ENCODE peak calls at places on chromosomes 13 and 19, in six cellular contexts. X is CD8-positive, alpha-beta T cell; Z is left ventricle myocardium inferior; O is lung; K is heart right ventricle; C is transverse colon. T is an unnamed sample.

GRCh38 chr13:91468301-91468700 is 69.9 kb downstream of the GPC5 start:
- DNase-seq in C (no peak), O (no peak), Z (no peak), K (no peak), X (no peak), T (no peak)

GRCh38 chr13:60032836-60033235 is 130.9 kb downstream of the DIAPH3 start:
- DNase-seq in O (no peak), Z (no peak), X (no peak), K (no peak), C (no peak), T (no peak)

GRCh38 chr13:27820524-27821482 is 28.5 kb downstream of the GSX1 start:
- DNase-seq in X (no peak), C (no peak), O (no peak), Z (no peak), K (no peak), T (no peak)

GRCh38 chr19:572140-572890 is at the start of gene BSG:
- DNase-seq in C (peak; percentile 99), X (peak; percentile 98), Z (peak; percentile 98), K (peak; percentile 98), O (peak; percentile 99), T (peak; percentile 99)

GRCh38 chr19:33401683-33402420 is 28.3 kb downstream of the CEBPG start:
- DNase-seq in C (no peak), X (no peak), O (no peak), K (no peak), Z (no peak), T (no peak)

GRCh38 chr19:53057904-53058579 is 13.5 kb downstream of the ERVV-2 start:
- DNase-seq in K (peak; percentile 11), C (no peak), Z (peak; percentile 46), X (no peak), O (no peak), T (no peak)

GRCh38 chr19:29872224-29872731 is 60.5 kb downstream of the CCNE1 start:
- DNase-seq in Z (no peak), C (no peak), X (peak; percentile 9), O (no peak), K (no peak), T (no peak)

GRCh38 chr19:18843960-18844359 is 12.2 kb downstream of the UPF1 start:
- DNase-seq in K (no peak), Z (no peak), X (no peak), O (no peak), C (no peak), T (no peak)

GRCh38 chr19:55528030-55528801 is 8.7 kb downstream of the SBK2 start:
- DNase-seq in Z (no peak), O (no peak), C (no peak), X (no peak), K (no peak), T (no peak)

GRCh38 chr19:30332445-30333234 is 39.5 kb upstream of the ZNF536 start:
- DNase-seq in O (no peak), Z (no peak), X (no peak), C (no peak), K (no peak), T (no peak)

GRCh38 chr13:111313911-111314425 is 6.5 kb upstream of the TEX29 start:
- DNase-seq in Z (no peak), C (no peak), K (no peak), O (no peak), X (no peak), T (no peak)

GRCh38 chr13:111316161-111316730 is 4.2 kb upstream of the TEX29 start:
- DNase-seq in Z (no peak), O (no peak), K (no peak), X (no peak), C (no peak), T (no peak)

GRCh38 chr13:111315347-111315995 is 5.0 kb upstream of the TEX29 start:
- DNase-seq in Z (no peak), C (no peak), X (no peak), O (no peak), K (no peak), T (no peak)

GRCh38 chr13:111312944-111313590 is 7.4 kb upstream of the TEX29 start:
- DNase-seq in K (no peak), O (no peak), C (no peak), X (no peak), Z (no peak), T (no peak)

DNA sequence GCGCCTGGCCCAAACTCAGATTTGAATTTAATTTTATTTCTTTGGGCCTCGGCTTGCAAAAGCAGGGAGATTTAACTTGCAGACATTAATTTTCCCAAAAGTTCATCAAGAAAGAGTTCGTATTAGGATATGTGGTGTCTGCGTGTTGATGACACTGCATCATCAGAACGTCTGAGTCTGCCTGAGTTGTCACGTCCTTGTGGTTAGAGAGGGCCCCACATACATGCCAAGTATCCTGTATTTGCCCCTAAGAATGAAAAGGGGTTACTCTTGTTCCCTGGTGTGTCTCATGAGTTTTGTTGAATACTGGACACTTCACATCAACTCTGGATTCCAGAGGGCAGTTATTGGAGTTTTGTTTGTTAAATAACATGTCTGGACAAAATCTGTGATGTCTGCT is 5.6 kb upstream of the TEX29 start:
- DNase-seq in X (no peak), K (no peak), O (no peak), Z (no peak), C (no peak), T (no peak)
- H3K4me1 ChIP-seq in X (no peaks in the 10 kb centered on the region), K (no peaks in the 10 kb centered on the region), O (no peaks in the 10 kb centered on the region), Z (no peaks in the 10 kb centered on the region), C (no peaks in the 10 kb centered on the region), T (no peaks in the 10 kb centered on the region)

GRCh38 chr13:41004875-41005693 is 14.0 kb downstream of the ELF1 start:
- DNase-seq in O (no peak), K (no peak), C (no peak), X (no peak), Z (no peak), T (no peak)
- H3K27ac ChIP-seq in O (no peak overlapping the region), K (no peak overlapping the region), C (peak overlapping the region; percentile 74), X (peak overlapping the region; percentile 18), Z (no peak overlapping the region), T (no peak overlapping the region)

DNA sequence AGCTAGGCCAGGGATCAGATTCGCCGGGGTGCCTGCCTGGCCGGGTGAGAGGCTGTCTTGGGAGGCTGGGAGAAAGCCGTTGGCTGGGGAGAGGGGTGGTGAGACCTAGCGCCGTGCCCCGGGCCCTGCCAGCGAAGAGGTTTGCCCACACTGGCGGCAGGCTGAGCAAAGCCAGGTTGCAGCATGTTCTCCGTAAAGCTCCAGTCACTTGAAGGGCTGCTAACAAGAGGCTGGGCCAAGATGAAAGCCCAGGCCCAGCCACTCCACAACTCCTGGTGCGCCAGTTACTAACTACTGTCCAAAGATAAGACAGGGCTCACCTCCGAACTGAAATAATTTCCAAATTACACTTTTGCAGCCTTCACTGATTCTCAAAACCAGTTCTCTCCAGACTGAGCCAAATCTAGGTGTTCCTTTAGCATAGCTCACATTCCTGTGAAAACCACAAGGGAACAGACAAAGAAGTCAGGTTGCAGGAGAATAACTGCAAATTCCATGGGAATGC is 16.3 kb downstream of the ELAVL1 start:
- DNase-seq in K (no peak), C (no peak), X (no peak), O (peak; percentile 49), Z (no peak), T (no peak)
- H3K36me3 ChIP-seq in K (no peaks in the 10 kb centered on the region), C (no peaks in the 10 kb centered on the region), X (peaks cover 36% of the 10 kb centered on the region), O (peaks cover 28% of the 10 kb centered on the region), Z (peaks cover 50% of the 10 kb centered on the region), T (no peaks in the 10 kb centered on the region)

GRCh38 chr19:13101590-13102415 is 855 bp downstream of the LYL1 start:
- DNase-seq in Z (no peak), K (no peak), X (no peak), C (no peak), O (no peak), T (no peak)
- H3K4me1 ChIP-seq in Z (peaks cover 83% of the 10 kb centered on the region), K (peaks cover 80% of the 10 kb centered on the region), X (peaks cover 76% of the 10 kb centered on the region), C (peaks cover 41% of the 10 kb centered on the region), O (peaks cover 22% of the 10 kb centered on the region), T (peaks cover 31% of the 10 kb centered on the region)

GRCh38 chr13:30422056-30422914 is at the start of gene UBE2L5:
- DNase-seq in C (peak; percentile 79), K (peak; percentile 73), Z (peak; percentile 82), X (peak; percentile 59), O (peak; percentile 80), T (peak; percentile 82)

GRCh38 chr13:30418075-30418715 is 4.1 kb upstream of the UBE2L5 start:
- DNase-seq in Z (no peak), K (no peak), O (no peak), X (no peak), C (no peak), T (no peak)

GRCh38 chr13:30416471-30416870 is 5.8 kb upstream of the UBE2L5 start:
- DNase-seq in C (no peak), X (no peak), O (no peak), Z (no peak), K (no peak), T (no peak)

GRCh38 chr13:30421093-30422055 is 919 bp upstream of the UBE2L5 start:
- DNase-seq in C (peak; percentile 82), O (peak; percentile 86), Z (peak; percentile 89), X (peak; percentile 29), K (peak; percentile 86), T (peak; percentile 82)

DNA sequence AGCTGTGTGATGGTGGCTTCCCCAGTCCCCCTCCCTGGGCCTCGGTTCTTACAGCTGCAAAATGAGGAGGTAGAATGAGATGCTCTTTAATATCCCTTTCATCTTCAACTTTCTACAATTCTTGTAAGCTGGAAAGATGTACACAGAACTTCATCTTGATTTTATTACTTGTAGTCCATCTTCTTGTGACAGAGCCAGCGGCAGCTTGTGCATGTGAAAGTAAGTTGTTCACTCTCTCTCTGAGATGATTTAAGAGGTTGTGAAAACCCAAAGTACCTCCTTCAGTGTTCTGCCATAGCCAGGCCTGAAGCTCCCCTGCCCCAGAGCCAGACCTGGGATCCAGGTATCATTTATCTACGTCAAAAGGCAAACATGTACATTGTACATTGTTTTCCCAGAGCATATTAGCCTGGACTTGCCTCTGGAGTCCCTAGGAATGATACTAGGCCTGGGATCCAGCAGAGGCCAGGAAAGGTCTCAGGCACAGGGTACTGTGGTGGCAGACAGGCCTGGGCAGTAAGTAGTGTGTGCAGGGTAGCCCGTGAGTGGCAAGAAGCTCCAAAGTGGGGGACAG is 3.3 kb upstream of the UBE2L5 start:
- DNase-seq in K (no peak), Z (no peak), X (no peak), C (no peak), O (no peak), T (no peak)
- H3K27ac ChIP-seq in K (no peak overlapping the region), Z (no peak overlapping the region), X (no peak overlapping the region), C (peak overlapping the region; percentile 98), O (no peak overlapping the region), T (no peak overlapping the region)

DNA sequence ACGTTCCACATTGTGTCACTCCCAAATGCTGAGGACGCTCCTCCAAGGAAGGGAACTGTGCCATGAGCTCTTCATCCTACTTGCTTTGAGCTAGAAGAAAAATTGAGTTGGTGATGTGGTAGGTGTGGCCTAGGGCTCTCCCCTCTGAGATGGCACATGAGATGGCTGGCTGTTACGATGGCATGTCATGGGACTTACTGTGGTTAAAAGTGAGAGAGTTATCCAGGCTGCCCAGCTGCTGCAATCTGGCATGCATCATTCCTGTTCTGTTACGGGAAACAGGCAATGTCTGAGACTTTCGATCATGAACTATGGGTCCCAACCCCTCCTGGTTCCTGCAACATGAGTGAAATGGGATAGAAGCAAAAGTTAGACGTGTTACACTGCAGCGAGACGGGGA is 93.3 kb upstream of the SLC15A1 start:
- DNase-seq in Z (no peak), X (no peak), O (no peak), K (no peak), C (no peak), T (no peak)
- H3K36me3 ChIP-seq in Z (peaks cover 38% of the 10 kb centered on the region), X (peaks cover 22% of the 10 kb centered on the region), O (peaks cover 19% of the 10 kb centered on the region), K (no peaks in the 10 kb centered on the region), C (peaks cover 1% of the 10 kb centered on the region), T (no peaks in the 10 kb centered on the region)

DNA sequence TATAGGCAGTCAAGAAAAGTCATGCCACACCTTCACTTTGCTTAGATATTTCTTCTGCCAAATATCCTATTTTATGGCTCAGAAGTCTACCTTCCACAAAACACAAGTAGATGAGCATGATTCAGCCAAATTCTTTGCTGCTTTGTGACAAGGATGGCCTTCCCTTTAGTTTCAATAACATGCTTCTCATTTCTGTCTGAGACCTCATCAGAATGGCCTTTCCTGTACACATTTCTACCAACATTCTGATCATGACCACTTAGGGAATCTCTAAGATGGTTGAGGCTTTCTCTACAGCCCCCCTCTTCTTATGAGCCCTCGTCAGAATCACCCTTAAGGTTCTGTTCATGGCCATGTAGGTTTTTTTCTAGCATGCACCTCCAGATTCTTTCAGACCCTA is 96.2 kb downstream of the COL4A2 start:
- DNase-seq in Z (no peak), O (no peak), X (no peak), C (no peak), K (no peak), T (no peak)
- H3K4me1 ChIP-seq in Z (peaks cover 82% of the 10 kb centered on the region), O (peaks cover 25% of the 10 kb centered on the region), X (no peaks in the 10 kb centered on the region), C (peaks cover 13% of the 10 kb centered on the region), K (peaks cover 94% of the 10 kb centered on the region), T (no peaks in the 10 kb centered on the region)